ENCODE peak calls at places on chromosome 14, in four cellular contexts. I, M, S and T are unnamed samples.

GRCh38 chr14:97166497-97166896 is 369.3 kb downstream of the VRK1 start:
- DNase-seq in S (no peak), M (no peak), I (no peak), T (no peak)

GRCh38 chr14:85535916-85536834 is 6.2 kb downstream of the FLRT2 start:
- DNase-seq in M (peak), S (peak), I (peak), T (peak)

GRCh38 chr14:97513891-97514290 is 716.7 kb downstream of the VRK1 start:
- DNase-seq in S (no peak), I (no peak), M (no peak), T (no peak)

GRCh38 chr14:101495284-101495683 is 66.0 kb upstream of the DIO3 start:
- DNase-seq in I (no peak), S (no peak), M (no peak), T (no peak)

GRCh38 chr14:100080206-100080605 is 15.0 kb downstream of the EVL start:
- DNase-seq in S (no peak), I (no peak), M (no peak), T (no peak)

GRCh38 chr14:93079865-93080403 is 35.8 kb downstream of the ITPK1 start:
- DNase-seq in I (no peak), M (no peak), S (no peak), T (no peak)

GRCh38 chr14:50667491-50668007 is 557 bp downstream of the SAV1 start:
- DNase-seq in M (peak), S (peak), I (no peak), T (no peak)

GRCh38 chr14:86646688-86647687 is 1117.0 kb downstream of the FLRT2 start:
- DNase-seq in S (peak), M (no peak), I (peak), T (peak)

GRCh38 chr14:69138189-69138535 is 14.8 kb downstream of the DCAF5 start:
- DNase-seq in M (no peak), I (peak), S (no peak), T (peak)

GRCh38 chr14:95496690-95497241 is 19.7 kb downstream of the SYNE3 start:
- DNase-seq in M (no peak), I (peak), S (peak), T (peak)

GRCh38 chr14:38837333-38838048 is 265.5 kb downstream of the SEC23A start:
- DNase-seq in S (no peak), M (no peak), I (no peak), T (no peak)

GRCh38 chr14:54471641-54472040 is 17.1 kb downstream of the GMFB start:
- DNase-seq in M (no peak), I (no peak), S (no peak), T (no peak)

GRCh38 chr14:29030121-29030520 is 263.5 kb downstream of the FOXG1 start:
- DNase-seq in I (peak), S (no peak), M (no peak), T (no peak)

GRCh38 chr14:61632401-61633195 is 62.7 kb upstream of the HIF1A start:
- DNase-seq in I (no peak), M (peak), S (no peak), T (no peak)

GRCh38 chr14:73526036-73526984 is 10.6 kb upstream of the ACOT1 start:
- DNase-seq in M (no peak), S (peak), I (peak), T (peak)

GRCh38 chr14:57060276-57060956 is 208.3 kb downstream of the EXOC5 start:
- DNase-seq in M (peak), S (peak), I (no peak), T (peak)

GRCh38 chr14:97120204-97121120 is 323.3 kb downstream of the VRK1 start:
- DNase-seq in S (no peak), M (no peak), I (no peak), T (no peak)

GRCh38 chr14:53152627-53152908 is 555 bp downstream of the DDHD1 start:
- DNase-seq in S (peak), I (no peak), M (no peak), T (no peak)

GRCh38 chr14:72154645-72155378 is 222.6 kb downstream of the RGS6 start:
- DNase-seq in I (no peak), M (no peak), S (peak), T (no peak)

GRCh38 chr14:76718306-76719075 is 42.8 kb upstream of the VASH1 start:
- DNase-seq in I (no peak), M (no peak), S (no peak), T (no peak)

GRCh38 chr14:34452258-34452822 is 9.7 kb downstream of the SPTSSA start:
- DNase-seq in M (no peak), I (no peak), S (no peak), T (no peak)

GRCh38 chr14:67722293-67722692 is 20.6 kb downstream of the RDH12 start:
- DNase-seq in I (peak), M (no peak), S (peak), T (peak)